ENCODE peak calls at places on chromosomes 2 and 18, in eight cellular contexts. One of them, this sample, is unnamed.

GRCh38 chr2:86833315-86833714 is 28.4 kb downstream of the CD8B start:
- DNase-seq in left lung: no peak
- DNase-seq in stomach: no peak
- DNase-seq in heart left ventricle: no peak
- DNase-seq in spleen: no peak
- DNase-seq in ascending aorta: no peak
- DNase-seq in AG04450: no peak
- DNase-seq in ovary: no peak
- DNase-seq in this sample: no peak

GRCh38 chr2:38485734-38486133 is 108.7 kb upstream of the ATL2 start:
- DNase-seq in left lung: no peak
- DNase-seq in stomach: no peak
- DNase-seq in heart left ventricle: no peak
- DNase-seq in spleen: no peak
- DNase-seq in ascending aorta: no peak
- DNase-seq in AG04450: no peak
- DNase-seq in ovary: no peak
- DNase-seq in this sample: no peak

GRCh38 chr18:23809411-23809810 is 120.2 kb downstream of the LAMA3 start:
- DNase-seq in left lung: no peak
- DNase-seq in stomach: no peak
- DNase-seq in heart left ventricle: no peak
- DNase-seq in spleen: no peak
- DNase-seq in ascending aorta: no peak
- DNase-seq in AG04450: no peak
- DNase-seq in ovary: no peak
- DNase-seq in this sample: no peak

GRCh38 chr18:25503567-25504081 is 151.7 kb upstream of the ZNF521 start:
- DNase-seq in left lung: peak; percentile 43
- DNase-seq in stomach: no peak
- DNase-seq in heart left ventricle: peak; percentile 48
- DNase-seq in spleen: no peak
- DNase-seq in ascending aorta: peak; percentile 84
- DNase-seq in AG04450: peak; percentile 49
- DNase-seq in ovary: peak; percentile 48
- DNase-seq in this sample: peak; percentile 87

GRCh38 chr2:118296663-118297062 is 208.4 kb downstream of the INSIG2 start:
- DNase-seq in left lung: no peak
- DNase-seq in stomach: no peak
- DNase-seq in heart left ventricle: no peak
- DNase-seq in spleen: no peak
- DNase-seq in ascending aorta: no peak
- DNase-seq in AG04450: no peak
- DNase-seq in ovary: no peak
- DNase-seq in this sample: no peak

GRCh38 chr2:31312898-31313297 is 78.9 kb downstream of the EHD3 start:
- DNase-seq in left lung: no peak
- DNase-seq in stomach: no peak
- DNase-seq in heart left ventricle: no peak
- DNase-seq in spleen: no peak
- DNase-seq in ascending aorta: no peak
- DNase-seq in AG04450: peak; percentile 30
- DNase-seq in ovary: no peak
- DNase-seq in this sample: no peak

GRCh38 chr2:227106845-227107759 is 56.9 kb downstream of the COL4A4 start:
- DNase-seq in left lung: no peak
- DNase-seq in stomach: peak; percentile 47
- DNase-seq in heart left ventricle: no peak
- DNase-seq in spleen: no peak
- DNase-seq in ascending aorta: no peak
- DNase-seq in AG04450: peak; percentile 36
- DNase-seq in ovary: no peak
- DNase-seq in this sample: no peak

GRCh38 chr2:231452799-231453508 is 11.3 kb downstream of the NCL start:
- DNase-seq in left lung: no peak
- DNase-seq in stomach: no peak
- DNase-seq in heart left ventricle: no peak
- DNase-seq in spleen: peak; percentile 39
- DNase-seq in ascending aorta: no peak
- DNase-seq in AG04450: no peak
- DNase-seq in ovary: no peak
- DNase-seq in this sample: no peak

GRCh38 chr2:26475832-26476501 is 2.0 kb downstream of the OTOF start:
- DNase-seq in left lung: no peak
- DNase-seq in stomach: no peak
- DNase-seq in heart left ventricle: no peak
- DNase-seq in spleen: peak; percentile 64
- DNase-seq in ascending aorta: no peak
- DNase-seq in AG04450: no peak
- DNase-seq in ovary: no peak
- DNase-seq in this sample: no peak

GRCh38 chr2:37711831-37712230 is 40.4 kb upstream of the CDC42EP3 start:
- DNase-seq in left lung: no peak
- DNase-seq in stomach: no peak
- DNase-seq in heart left ventricle: no peak
- DNase-seq in spleen: no peak
- DNase-seq in ascending aorta: no peak
- DNase-seq in AG04450: no peak
- DNase-seq in ovary: no peak
- DNase-seq in this sample: no peak

GRCh38 chr2:197848602-197849001 is 44.2 kb downstream of the PLCL1 start:
- DNase-seq in left lung: no peak
- DNase-seq in stomach: no peak
- DNase-seq in heart left ventricle: no peak
- DNase-seq in spleen: no peak
- DNase-seq in ascending aorta: no peak
- DNase-seq in AG04450: no peak
- DNase-seq in ovary: no peak
- DNase-seq in this sample: no peak

GRCh38 chr2:147479363-147479762 is 365.5 kb upstream of the ACVR2A start:
- DNase-seq in left lung: no peak
- DNase-seq in stomach: no peak
- DNase-seq in heart left ventricle: no peak
- DNase-seq in spleen: no peak
- DNase-seq in ascending aorta: no peak
- DNase-seq in AG04450: no peak
- DNase-seq in ovary: no peak
- DNase-seq in this sample: no peak

GRCh38 chr18:24212939-24213338 is 74.1 kb downstream of the CABYR start:
- DNase-seq in left lung: no peak
- DNase-seq in stomach: no peak
- DNase-seq in heart left ventricle: no peak
- DNase-seq in spleen: no peak
- DNase-seq in ascending aorta: no peak
- DNase-seq in AG04450: peak; percentile 73
- DNase-seq in ovary: no peak
- DNase-seq in this sample: no peak

GRCh38 chr2:127940641-127941040 is 54.9 kb upstream of the AMMECR1L start:
- DNase-seq in left lung: no peak
- DNase-seq in stomach: no peak
- DNase-seq in heart left ventricle: no peak
- DNase-seq in spleen: no peak
- DNase-seq in ascending aorta: no peak
- DNase-seq in AG04450: no peak
- DNase-seq in ovary: no peak
- DNase-seq in this sample: no peak

GRCh38 chr2:39304200-39304599 is 60.4 kb upstream of the CDKL4 start:
- DNase-seq in left lung: no peak
- DNase-seq in stomach: no peak
- DNase-seq in heart left ventricle: no peak
- DNase-seq in spleen: no peak
- DNase-seq in ascending aorta: no peak
- DNase-seq in AG04450: no peak
- DNase-seq in ovary: no peak
- DNase-seq in this sample: no peak

GRCh38 chr2:106030287-106031268 is 163.5 kb downstream of the UXS1 start:
- DNase-seq in left lung: no peak
- DNase-seq in stomach: no peak
- DNase-seq in heart left ventricle: peak; percentile 54
- DNase-seq in spleen: no peak
- DNase-seq in ascending aorta: peak; percentile 66
- DNase-seq in AG04450: peak; percentile 54
- DNase-seq in ovary: peak; percentile 49
- DNase-seq in this sample: peak; percentile 86

GRCh38 chr18:45664824-45665763 is 49.8 kb downstream of the SLC14A2 start:
- DNase-seq in left lung: no peak
- DNase-seq in stomach: peak; percentile 71
- DNase-seq in heart left ventricle: no peak
- DNase-seq in spleen: no peak
- DNase-seq in ascending aorta: peak; percentile 88
- DNase-seq in AG04450: no peak
- DNase-seq in ovary: peak; percentile 24
- DNase-seq in this sample: no peak

GRCh38 chr2:65546406-65546805 is 114.0 kb upstream of the SPRED2 start:
- DNase-seq in left lung: no peak
- DNase-seq in stomach: no peak
- DNase-seq in heart left ventricle: no peak
- DNase-seq in spleen: no peak
- DNase-seq in ascending aorta: no peak
- DNase-seq in AG04450: no peak
- DNase-seq in ovary: no peak
- DNase-seq in this sample: no peak

GRCh38 chr2:164545484-164545883 is 75.8 kb downstream of the GRB14 start:
- DNase-seq in left lung: no peak
- DNase-seq in stomach: no peak
- DNase-seq in heart left ventricle: no peak
- DNase-seq in spleen: no peak
- DNase-seq in ascending aorta: no peak
- DNase-seq in AG04450: no peak
- DNase-seq in ovary: no peak
- DNase-seq in this sample: no peak

GRCh38 chr2:9212010-9212638 is 5.5 kb downstream of the ASAP2 start:
- DNase-seq in left lung: no peak
- DNase-seq in stomach: peak; percentile 76
- DNase-seq in heart left ventricle: no peak
- DNase-seq in spleen: peak; percentile 36
- DNase-seq in ascending aorta: peak; percentile 58
- DNase-seq in AG04450: no peak
- DNase-seq in ovary: no peak
- DNase-seq in this sample: no peak

GRCh38 chr2:180907731-180908130 is 72.7 kb upstream of the UBE2E3 start:
- DNase-seq in left lung: no peak
- DNase-seq in stomach: no peak
- DNase-seq in heart left ventricle: no peak
- DNase-seq in spleen: no peak
- DNase-seq in ascending aorta: no peak
- DNase-seq in AG04450: peak; percentile 26
- DNase-seq in ovary: no peak
- DNase-seq in this sample: no peak

DNA sequence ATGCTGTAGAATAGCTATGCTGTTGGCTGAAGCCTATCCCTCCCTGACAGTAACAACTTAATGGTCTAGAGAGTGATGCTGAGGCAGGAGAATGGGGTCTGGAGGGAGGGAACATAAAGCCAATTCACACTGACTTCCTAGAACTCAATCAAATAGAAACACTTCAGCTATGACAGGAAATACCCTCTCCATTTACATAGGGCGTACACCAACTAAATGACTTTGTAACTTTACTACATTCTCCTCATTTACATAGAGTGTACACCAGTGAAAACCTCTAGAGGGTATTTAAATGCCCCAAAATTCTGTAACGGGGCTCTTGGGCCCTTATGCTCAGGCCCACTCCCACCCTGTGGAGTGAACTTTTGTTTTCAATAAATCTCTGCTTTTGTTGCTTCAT is 41.5 kb downstream of the YPEL5 start:
- DNase-seq in left lung: no peak
- DNase-seq in stomach: no peak
- DNase-seq in heart left ventricle: no peak
- DNase-seq in spleen: no peak
- DNase-seq in ascending aorta: no peak
- DNase-seq in AG04450: no peak
- DNase-seq in ovary: no peak
- DNase-seq in this sample: no peak
- TF ChIP-seq CTCF in left lung: no peak
- TF ChIP-seq CTCF in stomach: no peak
- TF ChIP-seq CTCF in heart left ventricle: no peak
- TF ChIP-seq CTCF in spleen: no peak
- TF ChIP-seq CTCF in ascending aorta: no peak
- TF ChIP-seq CTCF in AG04450: no peak
- TF ChIP-seq CTCF in ovary: no peak
- TF ChIP-seq CTCF in this sample: no peak

DNA sequence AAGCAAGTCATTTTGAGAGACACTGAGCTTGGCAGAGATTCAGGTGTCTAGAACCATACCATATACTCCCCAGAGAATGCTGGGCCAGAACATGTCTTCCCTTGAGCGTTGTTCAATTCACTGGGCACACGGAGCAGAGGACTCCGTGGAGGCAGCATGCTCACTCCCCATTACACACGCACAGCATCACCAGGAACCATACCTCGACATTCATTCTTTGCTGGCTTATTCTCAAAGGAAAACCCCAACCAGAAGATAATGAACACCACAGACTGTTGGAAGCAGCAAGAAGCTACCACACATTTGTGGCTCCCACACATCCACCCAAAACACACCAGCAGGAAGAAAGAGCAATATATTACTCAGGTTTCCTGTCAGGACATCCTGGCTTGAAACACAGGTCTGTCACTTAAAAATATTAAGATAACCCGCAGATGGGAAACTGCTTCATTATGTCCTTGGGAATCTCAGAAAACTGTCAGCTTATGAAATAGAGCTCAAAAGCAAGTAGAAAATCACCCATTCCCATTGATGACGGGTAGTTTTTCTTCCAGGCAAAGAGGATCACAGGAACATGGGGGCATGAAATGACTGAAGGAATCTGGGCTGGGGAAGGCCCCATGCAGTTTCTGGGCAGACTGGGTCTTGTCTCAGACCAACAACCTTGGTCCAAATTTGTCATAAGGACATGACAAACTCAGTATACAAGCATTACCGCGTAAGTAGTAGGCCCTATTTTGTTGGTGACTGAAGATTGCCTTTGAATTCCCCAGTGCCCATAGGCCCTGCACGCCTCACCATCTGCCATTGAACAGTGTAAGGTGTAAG is 46.5 kb downstream of the PCBP1 start:
- DNase-seq in left lung: peak; percentile 16
- DNase-seq in stomach: no peak
- DNase-seq in heart left ventricle: no peak
- DNase-seq in spleen: peak; percentile 50
- DNase-seq in ascending aorta: no peak
- DNase-seq in AG04450: no peak
- DNase-seq in ovary: no peak
- DNase-seq in this sample: no peak
- H3K27ac ChIP-seq in left lung: peak overlapping the region; percentile 88
- H3K27ac ChIP-seq in stomach: peak overlapping the region; percentile 90
- H3K27ac ChIP-seq in heart left ventricle: peak overlapping the region; percentile 94
- H3K27ac ChIP-seq in spleen: peak overlapping the region; percentile 97
- H3K27ac ChIP-seq in ascending aorta: peak overlapping the region; percentile 90
- H3K27ac ChIP-seq in AG04450: no peak overlapping the region
- H3K27ac ChIP-seq in ovary: peak overlapping the region; percentile 86
- H3K27ac ChIP-seq in this sample: peak overlapping the region; percentile 89

GRCh38 chr2:67048314-67048713 is 348.8 kb upstream of the ETAA1 start:
- DNase-seq in left lung: no peak
- DNase-seq in stomach: no peak
- DNase-seq in heart left ventricle: no peak
- DNase-seq in spleen: no peak
- DNase-seq in ascending aorta: no peak
- DNase-seq in AG04450: no peak
- DNase-seq in ovary: no peak
- DNase-seq in this sample: no peak
- TF ChIP-seq CTCF in left lung: no peak
- TF ChIP-seq CTCF in stomach: no peak
- TF ChIP-seq CTCF in heart left ventricle: no peak
- TF ChIP-seq CTCF in spleen: no peak
- TF ChIP-seq CTCF in ascending aorta: no peak
- TF ChIP-seq CTCF in AG04450: no peak
- TF ChIP-seq CTCF in ovary: no peak
- TF ChIP-seq CTCF in this sample: no peak

GRCh38 chr2:10278029-10278762 is 24.5 kb upstream of the HPCAL1 start:
- DNase-seq in left lung: peak; percentile 89
- DNase-seq in stomach: no peak
- DNase-seq in heart left ventricle: peak; percentile 84
- DNase-seq in spleen: peak; percentile 87
- DNase-seq in ascending aorta: peak; percentile 84
- DNase-seq in AG04450: no peak
- DNase-seq in ovary: peak; percentile 67
- DNase-seq in this sample: peak; percentile 83
- H3K27ac ChIP-seq in left lung: peak overlapping the region; percentile 86
- H3K27ac ChIP-seq in stomach: peak overlapping the region; percentile 66
- H3K27ac ChIP-seq in heart left ventricle: no peak overlapping the region
- H3K27ac ChIP-seq in spleen: peak overlapping the region; percentile 6
- H3K27ac ChIP-seq in ascending aorta: no peak overlapping the region
- H3K27ac ChIP-seq in AG04450: no peak overlapping the region
- H3K27ac ChIP-seq in ovary: no peak overlapping the region
- H3K27ac ChIP-seq in this sample: no peak overlapping the region